ENCODE peak calls at places on chromosomes 6 and 20, in eight cellular contexts. One of them, this sample, is unnamed.
A peak's percentile ranks its signal among the peaks of the same experiment; 100 is the strongest.

GRCh38 chr20:272718-273117 is 15.2 kb downstream of the DEFB132 start:
- DNase-seq in HCT116: no peak
- DNase-seq in Peyer's patch: no peak
- DNase-seq in effector memory CD4-positive, alpha-beta T cell: no peak
- DNase-seq in adrenal gland: no peak
- DNase-seq in mammary epithelial cell: no peak
- DNase-seq in heart right ventricle: no peak
- DNase-seq in MM.1S: no peak
- DNase-seq in this sample: no peak

GRCh38 chr6:73145690-73146089 is 79.6 kb downstream of the KHDC1L start:
- DNase-seq in HCT116: no peak
- DNase-seq in Peyer's patch: no peak
- DNase-seq in effector memory CD4-positive, alpha-beta T cell: no peak
- DNase-seq in adrenal gland: no peak
- DNase-seq in mammary epithelial cell: no peak
- DNase-seq in heart right ventricle: no peak
- DNase-seq in MM.1S: no peak
- DNase-seq in this sample: no peak

GRCh38 chr6:168043848-168044415 is 35.1 kb downstream of the FRMD1 start:
- DNase-seq in HCT116: no peak
- DNase-seq in Peyer's patch: no peak
- DNase-seq in effector memory CD4-positive, alpha-beta T cell: no peak
- DNase-seq in adrenal gland: no peak
- DNase-seq in mammary epithelial cell: no peak
- DNase-seq in heart right ventricle: no peak
- DNase-seq in MM.1S: no peak
- DNase-seq in this sample: no peak

GRCh38 chr6:47545223-47545622 is 67.6 kb downstream of the CD2AP start:
- DNase-seq in HCT116: no peak
- DNase-seq in Peyer's patch: no peak
- DNase-seq in effector memory CD4-positive, alpha-beta T cell: no peak
- DNase-seq in adrenal gland: no peak
- DNase-seq in mammary epithelial cell: no peak
- DNase-seq in heart right ventricle: no peak
- DNase-seq in MM.1S: no peak
- DNase-seq in this sample: no peak

GRCh38 chr6:129460151-129460550 is 249.8 kb downstream of the ARHGAP18 start:
- DNase-seq in HCT116: no peak
- DNase-seq in Peyer's patch: no peak
- DNase-seq in effector memory CD4-positive, alpha-beta T cell: no peak
- DNase-seq in adrenal gland: no peak
- DNase-seq in mammary epithelial cell: no peak
- DNase-seq in heart right ventricle: no peak
- DNase-seq in MM.1S: no peak
- DNase-seq in this sample: no peak

GRCh38 chr20:63664861-63665594 is 6.9 kb downstream of the RTEL1 start:
- DNase-seq in HCT116: no peak
- DNase-seq in Peyer's patch: no peak
- DNase-seq in effector memory CD4-positive, alpha-beta T cell: no peak
- DNase-seq in adrenal gland: no peak
- DNase-seq in mammary epithelial cell: no peak
- DNase-seq in heart right ventricle: no peak
- DNase-seq in MM.1S: no peak
- DNase-seq in this sample: no peak

GRCh38 chr20:50728981-50729874 is 2.2 kb upstream of the PARD6B start:
- DNase-seq in HCT116: peak; percentile 77
- DNase-seq in Peyer's patch: peak; percentile 82
- DNase-seq in effector memory CD4-positive, alpha-beta T cell: no peak
- DNase-seq in adrenal gland: no peak
- DNase-seq in mammary epithelial cell: peak; percentile 90
- DNase-seq in heart right ventricle: no peak
- DNase-seq in MM.1S: no peak
- DNase-seq in this sample: peak; percentile 53

GRCh38 chr20:33211817-33212424 is 5.2 kb upstream of the BPIFA3 start:
- DNase-seq in HCT116: peak; percentile 61
- DNase-seq in Peyer's patch: no peak
- DNase-seq in effector memory CD4-positive, alpha-beta T cell: no peak
- DNase-seq in adrenal gland: peak; percentile 65
- DNase-seq in mammary epithelial cell: peak; percentile 44
- DNase-seq in heart right ventricle: no peak
- DNase-seq in MM.1S: peak; percentile 18
- DNase-seq in this sample: no peak

GRCh38 chr6:12047304-12047703 is 35.2 kb downstream of the HIVEP1 start:
- DNase-seq in HCT116: no peak
- DNase-seq in Peyer's patch: no peak
- DNase-seq in effector memory CD4-positive, alpha-beta T cell: no peak
- DNase-seq in adrenal gland: no peak
- DNase-seq in mammary epithelial cell: no peak
- DNase-seq in heart right ventricle: no peak
- DNase-seq in MM.1S: no peak
- DNase-seq in this sample: no peak

GRCh38 chr20:47586648-47587306 is 85.1 kb downstream of the NCOA3 start:
- DNase-seq in HCT116: no peak
- DNase-seq in Peyer's patch: no peak
- DNase-seq in effector memory CD4-positive, alpha-beta T cell: no peak
- DNase-seq in adrenal gland: no peak
- DNase-seq in mammary epithelial cell: no peak
- DNase-seq in heart right ventricle: no peak
- DNase-seq in MM.1S: no peak
- DNase-seq in this sample: no peak

GRCh38 chr20:64129146-64129782 is 21.9 kb upstream of the NPBWR2 start:
- DNase-seq in HCT116: no peak
- DNase-seq in Peyer's patch: no peak
- DNase-seq in effector memory CD4-positive, alpha-beta T cell: no peak
- DNase-seq in adrenal gland: no peak
- DNase-seq in mammary epithelial cell: no peak
- DNase-seq in heart right ventricle: no peak
- DNase-seq in MM.1S: no peak
- DNase-seq in this sample: peak; percentile 37

GRCh38 chr6:139219746-139220145 is 72.1 kb downstream of the TXLNB start:
- DNase-seq in HCT116: no peak
- DNase-seq in Peyer's patch: no peak
- DNase-seq in effector memory CD4-positive, alpha-beta T cell: no peak
- DNase-seq in adrenal gland: no peak
- DNase-seq in mammary epithelial cell: no peak
- DNase-seq in heart right ventricle: no peak
- DNase-seq in MM.1S: peak; percentile 32
- DNase-seq in this sample: no peak

GRCh38 chr6:28809947-28810654 is 113.7 kb downstream of the TRIM27 start:
- DNase-seq in HCT116: no peak
- DNase-seq in Peyer's patch: no peak
- DNase-seq in effector memory CD4-positive, alpha-beta T cell: no peak
- DNase-seq in adrenal gland: no peak
- DNase-seq in mammary epithelial cell: no peak
- DNase-seq in heart right ventricle: no peak
- DNase-seq in MM.1S: no peak
- DNase-seq in this sample: no peak

GRCh38 chr20:916125-916799 is at the start of gene ANGPT4:
- DNase-seq in HCT116: no peak
- DNase-seq in Peyer's patch: no peak
- DNase-seq in effector memory CD4-positive, alpha-beta T cell: no peak
- DNase-seq in adrenal gland: no peak
- DNase-seq in mammary epithelial cell: no peak
- DNase-seq in heart right ventricle: no peak
- DNase-seq in MM.1S: no peak
- DNase-seq in this sample: no peak

GRCh38 chr20:61998343-61999121 is 67.1 kb downstream of the TAF4 start:
- DNase-seq in HCT116: no peak
- DNase-seq in Peyer's patch: no peak
- DNase-seq in effector memory CD4-positive, alpha-beta T cell: no peak
- DNase-seq in adrenal gland: no peak
- DNase-seq in mammary epithelial cell: no peak
- DNase-seq in heart right ventricle: no peak
- DNase-seq in MM.1S: no peak
- DNase-seq in this sample: no peak

GRCh38 chr20:44917399-44917798 is 7.5 kb downstream of the PABPC1L start:
- DNase-seq in HCT116: no peak
- DNase-seq in Peyer's patch: no peak
- DNase-seq in effector memory CD4-positive, alpha-beta T cell: no peak
- DNase-seq in adrenal gland: no peak
- DNase-seq in mammary epithelial cell: no peak
- DNase-seq in heart right ventricle: no peak
- DNase-seq in MM.1S: no peak
- DNase-seq in this sample: no peak

GRCh38 chr6:13711384-13711725 is 280 bp downstream of the RANBP9 start:
- DNase-seq in HCT116: no peak
- DNase-seq in Peyer's patch: no peak
- DNase-seq in effector memory CD4-positive, alpha-beta T cell: peak; percentile 70
- DNase-seq in adrenal gland: no peak
- DNase-seq in mammary epithelial cell: no peak
- DNase-seq in heart right ventricle: no peak
- DNase-seq in MM.1S: no peak
- DNase-seq in this sample: peak; percentile 70

GRCh38 chr20:51258582-51259175 is 235.8 kb upstream of the KCNG1 start:
- DNase-seq in HCT116: no peak
- DNase-seq in Peyer's patch: no peak
- DNase-seq in effector memory CD4-positive, alpha-beta T cell: no peak
- DNase-seq in adrenal gland: no peak
- DNase-seq in mammary epithelial cell: peak; percentile 96
- DNase-seq in heart right ventricle: no peak
- DNase-seq in MM.1S: no peak
- DNase-seq in this sample: no peak

GRCh38 chr6:155408231-155408630 is 47.4 kb downstream of the NOX3 start:
- DNase-seq in HCT116: no peak
- DNase-seq in Peyer's patch: no peak
- DNase-seq in effector memory CD4-positive, alpha-beta T cell: no peak
- DNase-seq in adrenal gland: no peak
- DNase-seq in mammary epithelial cell: no peak
- DNase-seq in heart right ventricle: no peak
- DNase-seq in MM.1S: no peak
- DNase-seq in this sample: no peak

DNA sequence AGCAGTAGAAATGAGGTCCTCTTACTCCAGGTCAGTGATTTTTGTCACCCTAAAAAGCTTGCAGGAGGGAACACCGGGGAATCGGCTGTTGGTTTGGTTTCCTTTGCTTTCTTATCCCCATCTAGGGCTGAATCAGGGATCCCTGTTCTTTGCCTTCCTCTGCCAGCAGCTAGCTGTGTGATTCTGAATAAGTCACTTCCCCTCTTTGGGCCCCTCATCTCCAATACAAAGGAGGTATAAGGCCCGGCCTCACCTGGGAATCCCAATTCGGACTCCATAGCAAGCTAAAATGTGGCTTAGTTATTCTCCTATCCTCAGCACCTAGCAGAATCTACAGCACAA is 18.5 kb upstream of the ARMC12 start:
- DNase-seq in HCT116: no peak
- DNase-seq in Peyer's patch: no peak
- DNase-seq in effector memory CD4-positive, alpha-beta T cell: no peak
- DNase-seq in adrenal gland: no peak
- DNase-seq in mammary epithelial cell: no peak
- DNase-seq in heart right ventricle: no peak
- DNase-seq in MM.1S: no peak
- DNase-seq in this sample: no peak
- H3K27ac ChIP-seq in HCT116: no peak overlapping the region
- H3K27ac ChIP-seq in Peyer's patch: no peak overlapping the region
- H3K27ac ChIP-seq in effector memory CD4-positive, alpha-beta T cell: no peak overlapping the region
- H3K27ac ChIP-seq in adrenal gland: peak overlapping the region; percentile 94
- H3K27ac ChIP-seq in mammary epithelial cell: no peak overlapping the region
- H3K27ac ChIP-seq in heart right ventricle: no peak overlapping the region
- H3K27ac ChIP-seq in MM.1S: no peak overlapping the region
- H3K27ac ChIP-seq in this sample: no peak overlapping the region

GRCh38 chr6:41846666-41847237 is 48.4 kb downstream of the USP49 start:
- DNase-seq in HCT116: peak; percentile 68
- DNase-seq in Peyer's patch: no peak
- DNase-seq in effector memory CD4-positive, alpha-beta T cell: peak; percentile 1
- DNase-seq in adrenal gland: peak; percentile 84
- DNase-seq in mammary epithelial cell: peak; percentile 98
- DNase-seq in heart right ventricle: peak; percentile 83
- DNase-seq in MM.1S: peak; percentile 46
- DNase-seq in this sample: peak; percentile 89

GRCh38 chr6:41843178-41843577 is 52.0 kb downstream of the USP49 start:
- DNase-seq in HCT116: no peak
- DNase-seq in Peyer's patch: no peak
- DNase-seq in effector memory CD4-positive, alpha-beta T cell: no peak
- DNase-seq in adrenal gland: no peak
- DNase-seq in mammary epithelial cell: no peak
- DNase-seq in heart right ventricle: no peak
- DNase-seq in MM.1S: no peak
- DNase-seq in this sample: no peak
- H3K4me1 ChIP-seq in HCT116: peaks cover 9% of the 10 kb centered on the region
- H3K4me1 ChIP-seq in Peyer's patch: no peaks in the 10 kb centered on the region
- H3K4me1 ChIP-seq in effector memory CD4-positive, alpha-beta T cell: no peaks in the 10 kb centered on the region
- H3K4me1 ChIP-seq in adrenal gland: no peaks in the 10 kb centered on the region
- H3K4me1 ChIP-seq in mammary epithelial cell: peaks cover 13% of the 10 kb centered on the region
- H3K4me1 ChIP-seq in heart right ventricle: peaks cover 14% of the 10 kb centered on the region
- H3K4me1 ChIP-seq in MM.1S: no peaks in the 10 kb centered on the region
- H3K4me1 ChIP-seq in this sample: peaks cover 5% of the 10 kb centered on the region

GRCh38 chr6:24358219-24358821 is 461 bp upstream of the DCDC2 start:
- DNase-seq in HCT116: no peak
- DNase-seq in Peyer's patch: no peak
- DNase-seq in effector memory CD4-positive, alpha-beta T cell: no peak
- DNase-seq in adrenal gland: peak; percentile 19
- DNase-seq in mammary epithelial cell: no peak
- DNase-seq in heart right ventricle: no peak
- DNase-seq in MM.1S: no peak
- DNase-seq in this sample: no peak
- H3K4me3 ChIP-seq in HCT116: no peak overlapping the region
- H3K4me3 ChIP-seq in Peyer's patch: peak overlapping the region; percentile 46
- H3K4me3 ChIP-seq in effector memory CD4-positive, alpha-beta T cell: peak overlapping the region; percentile 51
- H3K4me3 ChIP-seq in adrenal gland: no peak overlapping the region
- H3K4me3 ChIP-seq in mammary epithelial cell: peak overlapping the region; percentile 36
- H3K4me3 ChIP-seq in heart right ventricle: peak overlapping the region; percentile 26
- H3K4me3 ChIP-seq in MM.1S: no peak overlapping the region
- H3K4me3 ChIP-seq in this sample: no peak overlapping the region

GRCh38 chr6:127420558-127420957 is 38.6 kb downstream of the KIAA0408 start:
- DNase-seq in HCT116: peak; percentile 88
- DNase-seq in Peyer's patch: no peak
- DNase-seq in effector memory CD4-positive, alpha-beta T cell: peak; percentile 16
- DNase-seq in adrenal gland: peak; percentile 66
- DNase-seq in mammary epithelial cell: peak; percentile 89
- DNase-seq in heart right ventricle: peak; percentile 43
- DNase-seq in MM.1S: peak; percentile 91
- DNase-seq in this sample: peak; percentile 94

DNA sequence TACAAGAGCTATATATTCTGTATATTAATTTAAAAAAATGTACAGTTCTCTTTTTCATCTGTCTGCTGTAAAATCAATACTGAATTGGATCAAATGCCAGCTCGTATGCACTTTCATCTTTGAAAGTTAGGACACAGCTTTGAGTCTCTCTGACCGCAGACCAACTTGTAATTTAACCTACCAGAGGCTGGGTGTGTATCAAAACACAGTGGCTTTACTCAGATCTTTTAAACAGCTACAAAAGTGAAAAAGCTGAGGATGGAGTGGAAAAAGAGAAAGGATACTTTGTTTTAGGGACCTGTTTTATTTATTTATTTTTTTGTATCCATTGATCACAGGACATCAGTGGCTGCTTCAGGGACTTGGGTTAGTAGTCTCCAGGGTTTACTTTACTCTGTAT is 44.1 kb downstream of the KIAA0408 start:
- DNase-seq in HCT116: no peak
- DNase-seq in Peyer's patch: no peak
- DNase-seq in effector memory CD4-positive, alpha-beta T cell: no peak
- DNase-seq in adrenal gland: no peak
- DNase-seq in mammary epithelial cell: no peak
- DNase-seq in heart right ventricle: no peak
- DNase-seq in MM.1S: no peak
- DNase-seq in this sample: no peak
- H3K27ac ChIP-seq in HCT116: no peak overlapping the region
- H3K27ac ChIP-seq in Peyer's patch: no peak overlapping the region
- H3K27ac ChIP-seq in effector memory CD4-positive, alpha-beta T cell: no peak overlapping the region
- H3K27ac ChIP-seq in adrenal gland: no peak overlapping the region
- H3K27ac ChIP-seq in mammary epithelial cell: no peak overlapping the region
- H3K27ac ChIP-seq in heart right ventricle: no peak overlapping the region
- H3K27ac ChIP-seq in MM.1S: no peak overlapping the region
- H3K27ac ChIP-seq in this sample: no peak overlapping the region

GRCh38 chr6:43993881-43994523 is 133.2 kb downstream of the MRPL14 start:
- DNase-seq in HCT116: no peak
- DNase-seq in Peyer's patch: peak; percentile 20
- DNase-seq in effector memory CD4-positive, alpha-beta T cell: no peak
- DNase-seq in adrenal gland: no peak
- DNase-seq in mammary epithelial cell: no peak
- DNase-seq in heart right ventricle: no peak
- DNase-seq in MM.1S: no peak
- DNase-seq in this sample: no peak
- H3K4me1 ChIP-seq in HCT116: peaks cover 47% of the 10 kb centered on the region
- H3K4me1 ChIP-seq in Peyer's patch: no peaks in the 10 kb centered on the region
- H3K4me1 ChIP-seq in effector memory CD4-positive, alpha-beta T cell: no peaks in the 10 kb centered on the region
- H3K4me1 ChIP-seq in adrenal gland: no peaks in the 10 kb centered on the region
- H3K4me1 ChIP-seq in mammary epithelial cell: peaks cover 16% of the 10 kb centered on the region
- H3K4me1 ChIP-seq in heart right ventricle: peaks cover 14% of the 10 kb centered on the region
- H3K4me1 ChIP-seq in MM.1S: peaks cover 4% of the 10 kb centered on the region
- H3K4me1 ChIP-seq in this sample: peaks cover 33% of the 10 kb centered on the region